ENCODE peak calls at places on chromosomes 1 and 21, in nine cellular contexts. S, L, A, D, W, Y, I, G and B are unnamed samples.

GRCh38 chr1:225830823-225831222 is 20.9 kb downstream of the EPHX1 start:
- DNase-seq in S (no peak), L (no peak), A (no peak), D (no peak), W (no peak), Y (no peak), I (no peak), G (no peak), B (no peak)

GRCh38 chr1:206570529-206570928 is 41.7 kb downstream of the EIF2D start:
- DNase-seq in S (no peak), L (no peak), A (no peak), D (no peak), W (peak; percentile 26), Y (no peak), I (no peak), G (no peak), B (no peak)

GRCh38 chr21:33685613-33686197 is 43.4 kb downstream of the ITSN1 start:
- DNase-seq in S (no peak), L (no peak), A (no peak), D (no peak), W (peak; percentile 63), Y (no peak), I (no peak), G (no peak), B (no peak)

GRCh38 chr1:26530540-26530897 is 958 bp downstream of the RPS6KA1 start:
- DNase-seq in S (no peak), L (no peak), A (no peak), D (no peak), W (no peak), Y (peak; percentile 12), I (no peak), G (no peak), B (no peak)

GRCh38 chr1:166905136-166905535 is 29.1 kb upstream of the TADA1 start:
- DNase-seq in S (no peak), L (no peak), A (no peak), D (no peak), W (peak; percentile 72), Y (peak; percentile 36), I (no peak), G (no peak), B (no peak)

GRCh38 chr1:154869351-154870116 is 547 bp downstream of the KCNN3 start:
- DNase-seq in S (no peak), L (peak; percentile 77), A (no peak), D (peak; percentile 41), W (no peak), Y (no peak), I (no peak), G (no peak), B (no peak)

GRCh38 chr1:65509912-65510680 is 89.6 kb downstream of the LEPR start:
- DNase-seq in S (no peak), L (no peak), A (no peak), D (no peak), W (peak; percentile 65), Y (no peak), I (no peak), G (no peak), B (no peak)

GRCh38 chr1:172753964-172754363 is 95.1 kb downstream of the FASLG start:
- DNase-seq in S (no peak), L (no peak), A (no peak), D (no peak), W (no peak), Y (no peak), I (no peak), G (no peak), B (no peak)

GRCh38 chr1:27525296-27526271 is 35.6 kb upstream of the WASF2 start:
- DNase-seq in S (no peak), L (peak; percentile 82), A (peak; percentile 97), D (peak; percentile 72), W (no peak), Y (peak; percentile 80), I (no peak), G (peak; percentile 60), B (peak; percentile 88)

GRCh38 chr1:238681451-238681850 is 704.9 kb upstream of the CHRM3 start:
- DNase-seq in S (no peak), L (no peak), A (no peak), D (no peak), W (peak; percentile 22), Y (no peak), I (no peak), G (no peak), B (no peak)